ENCODE peak calls at places on chromosomes 13 and 19, in four cellular contexts. One of them, this sample, is unnamed.

GRCh38 chr19:39554701-39555311 is 14.8 kb upstream of the EID2 start:
- DNase-seq in naive thymus-derived CD8-positive, alpha-beta T cell: no peak
- DNase-seq in activated CD4-positive, alpha-beta T cell treated with anti-CD3 and anti-CD28 coated beads, Interleukin-2, amount 50 U/mL, for 24 hours: no peak
- DNase-seq in occipital lobe: no peak
- DNase-seq in this sample: no peak

GRCh38 chr19:7618771-7619510 is 10.4 kb downstream of the XAB2 start:
- DNase-seq in occipital lobe: no peak
- DNase-seq in naive thymus-derived CD8-positive, alpha-beta T cell: no peak
- DNase-seq in activated CD4-positive, alpha-beta T cell treated with anti-CD3 and anti-CD28 coated beads, Interleukin-2, amount 50 U/mL, for 24 hours: no peak
- DNase-seq in this sample: no peak

GRCh38 chr13:81302125-81302524 is 961.2 kb upstream of the SPRY2 start:
- DNase-seq in occipital lobe: no peak
- DNase-seq in activated CD4-positive, alpha-beta T cell treated with anti-CD3 and anti-CD28 coated beads, Interleukin-2, amount 50 U/mL, for 24 hours: no peak
- DNase-seq in naive thymus-derived CD8-positive, alpha-beta T cell: no peak
- DNase-seq in this sample: no peak

GRCh38 chr19:58553799-58554493 is 959 bp downstream of the CHMP2A start:
- DNase-seq in activated CD4-positive, alpha-beta T cell treated with anti-CD3 and anti-CD28 coated beads, Interleukin-2, amount 50 U/mL, for 24 hours: no peak
- DNase-seq in occipital lobe: no peak
- DNase-seq in naive thymus-derived CD8-positive, alpha-beta T cell: no peak
- DNase-seq in this sample: no peak

GRCh38 chr19:23345838-23346237 is 49.4 kb downstream of the ZNF91 start:
- DNase-seq in activated CD4-positive, alpha-beta T cell treated with anti-CD3 and anti-CD28 coated beads, Interleukin-2, amount 50 U/mL, for 24 hours: no peak
- DNase-seq in occipital lobe: no peak
- DNase-seq in naive thymus-derived CD8-positive, alpha-beta T cell: no peak
- DNase-seq in this sample: no peak

GRCh38 chr13:46160474-46161066 is 21.4 kb downstream of the LCP1 start:
- DNase-seq in naive thymus-derived CD8-positive, alpha-beta T cell: peak; percentile 47
- DNase-seq in occipital lobe: no peak
- DNase-seq in activated CD4-positive, alpha-beta T cell treated with anti-CD3 and anti-CD28 coated beads, Interleukin-2, amount 50 U/mL, for 24 hours: no peak
- DNase-seq in this sample: no peak

GRCh38 chr19:18300930-18301717 is 19.7 kb upstream of the JUND start:
- DNase-seq in activated CD4-positive, alpha-beta T cell treated with anti-CD3 and anti-CD28 coated beads, Interleukin-2, amount 50 U/mL, for 24 hours: no peak
- DNase-seq in occipital lobe: no peak
- DNase-seq in naive thymus-derived CD8-positive, alpha-beta T cell: no peak
- DNase-seq in this sample: peak; percentile 51

GRCh38 chr19:55383279-55383788 is 758 bp downstream of the TMEM238 start:
- DNase-seq in activated CD4-positive, alpha-beta T cell treated with anti-CD3 and anti-CD28 coated beads, Interleukin-2, amount 50 U/mL, for 24 hours: no peak
- DNase-seq in occipital lobe: no peak
- DNase-seq in naive thymus-derived CD8-positive, alpha-beta T cell: no peak
- DNase-seq in this sample: no peak

GRCh38 chr19:16917401-16917800 is 28.6 kb downstream of the F2RL3 start:
- DNase-seq in naive thymus-derived CD8-positive, alpha-beta T cell: no peak
- DNase-seq in activated CD4-positive, alpha-beta T cell treated with anti-CD3 and anti-CD28 coated beads, Interleukin-2, amount 50 U/mL, for 24 hours: no peak
- DNase-seq in occipital lobe: no peak
- DNase-seq in this sample: no peak

GRCh38 chr13:24911135-24911524 is 147.2 kb downstream of the RNF17 start:
- DNase-seq in occipital lobe: no peak
- DNase-seq in naive thymus-derived CD8-positive, alpha-beta T cell: no peak
- DNase-seq in activated CD4-positive, alpha-beta T cell treated with anti-CD3 and anti-CD28 coated beads, Interleukin-2, amount 50 U/mL, for 24 hours: no peak
- DNase-seq in this sample: no peak

GRCh38 chr19:49932731-49933131 is 3.4 kb upstream of the NUP62 start:
- DNase-seq in activated CD4-positive, alpha-beta T cell treated with anti-CD3 and anti-CD28 coated beads, Interleukin-2, amount 50 U/mL, for 24 hours: no peak
- DNase-seq in occipital lobe: no peak
- DNase-seq in naive thymus-derived CD8-positive, alpha-beta T cell: peak; percentile 45
- DNase-seq in this sample: no peak

GRCh38 chr13:98958443-98958794 is 19.4 kb downstream of the DOCK9 start:
- DNase-seq in activated CD4-positive, alpha-beta T cell treated with anti-CD3 and anti-CD28 coated beads, Interleukin-2, amount 50 U/mL, for 24 hours: no peak
- DNase-seq in occipital lobe: no peak
- DNase-seq in naive thymus-derived CD8-positive, alpha-beta T cell: no peak
- DNase-seq in this sample: no peak

This sample was measured in SW 1271.